ENCODE peak calls at places on chromosomes 13 and 19, in ten cellular contexts. W is SK-N-SH, K is suprapubic skin, R is HL-60, I is breast epithelium, F is stomach, O is sigmoid colon, Q is HCT116, U is GM12878, N is H1. A is an unnamed sample.

GRCh38 chr19:29964171-29964570 is 22.1 kb downstream of the URI1 start:
- DNase-seq in W (no peak), K (no peak), R (no peak), U (no peak), I (no peak), N (no peak), O (no peak), Q (no peak), F (no peak), A (no peak)

GRCh38 chr19:51398096-51398704 is 7.8 kb upstream of the C19orf84 start:
- DNase-seq in F (no peak), K (no peak), U (no peak), W (peak), N (no peak), R (peak), O (no peak), Q (no peak), I (no peak), A (no peak)

GRCh38 chr19:45098521-45099464 is 5.8 kb downstream of the PPP1R37 start:
- DNase-seq in Q (no peak), O (no peak), W (no peak), K (no peak), N (no peak), I (no peak), U (no peak), R (no peak), F (peak), A (no peak)

GRCh38 chr19:51552996-51553725 is 17.9 kb upstream of the ZNF175 start:
- DNase-seq in I (no peak), O (no peak), F (peak), U (no peak), Q (peak), R (peak), K (no peak), N (peak), W (peak), A (no peak)

GRCh38 chr13:73754727-73755292 is 379.4 kb downstream of the KLF12 start:
- DNase-seq in U (no peak), I (no peak), F (no peak), O (no peak), W (peak), R (peak), K (no peak), Q (peak), N (no peak), A (no peak)

GRCh38 chr13:109729031-109729870 is 57.1 kb downstream of the IRS2 start:
- DNase-seq in U (no peak), R (no peak), K (no peak), O (no peak), Q (no peak), I (no peak), W (peak), F (no peak), N (no peak), A (no peak)

GRCh38 chr19:39360599-39360998 is 18.4 kb downstream of the SAMD4B start:
- DNase-seq in K (no peak), W (no peak), U (no peak), O (no peak), F (no peak), R (no peak), I (no peak), Q (no peak), N (no peak), A (no peak)

GRCh38 chr13:98217597-98217996 is 40.5 kb upstream of the RNF113B start:
- DNase-seq in O (no peak), R (no peak), Q (no peak), N (no peak), F (peak), K (no peak), W (no peak), U (no peak), I (no peak), A (no peak)

GRCh38 chr19:35708391-35708790 is 4.0 kb downstream of the ZBTB32 start:
- DNase-seq in O (no peak), N (no peak), F (no peak), Q (no peak), K (no peak), R (no peak), I (no peak), U (no peak), W (no peak), A (no peak)

GRCh38 chr19:51702103-51702753 is 9.1 kb downstream of the SPACA6 start:
- DNase-seq in O (peak), N (peak), I (peak), F (peak), W (peak), U (no peak), K (peak), R (no peak), Q (no peak), A (peak)

GRCh38 chr13:62512194-62513141 is 1096.8 kb upstream of the PCDH20 start:
- DNase-seq in W (peak), U (peak), N (peak), F (peak), K (no peak), R (peak), Q (peak), O (no peak), I (no peak), A (no peak)

GRCh38 chr13:73401769-73402168 is 343.0 kb downstream of the KLF5 start:
- DNase-seq in U (no peak), R (no peak), K (no peak), I (no peak), Q (no peak), F (no peak), O (no peak), N (no peak), W (no peak), A (no peak)

GRCh38 chr13:70544706-70545105 is 436.5 kb upstream of the KLHL1 start:
- DNase-seq in O (no peak), K (no peak), U (no peak), I (no peak), W (no peak), Q (no peak), N (no peak), F (no peak), R (no peak), A (no peak)

GRCh38 chr19:1862068-1862423 is 1.3 kb downstream of the KLF16 start:
- DNase-seq in F (no peak), I (no peak), K (no peak), N (no peak), W (no peak), Q (no peak), R (no peak), O (no peak), U (no peak), A (no peak)
- TF ChIP-seq POLR2AphosphoS5 in F (no peak), I (no peak), K (no peak), N (no peak), W (no peak), Q (no peak), R (no peak), O (no peak), U (no peak), A (no peak)

DNA sequence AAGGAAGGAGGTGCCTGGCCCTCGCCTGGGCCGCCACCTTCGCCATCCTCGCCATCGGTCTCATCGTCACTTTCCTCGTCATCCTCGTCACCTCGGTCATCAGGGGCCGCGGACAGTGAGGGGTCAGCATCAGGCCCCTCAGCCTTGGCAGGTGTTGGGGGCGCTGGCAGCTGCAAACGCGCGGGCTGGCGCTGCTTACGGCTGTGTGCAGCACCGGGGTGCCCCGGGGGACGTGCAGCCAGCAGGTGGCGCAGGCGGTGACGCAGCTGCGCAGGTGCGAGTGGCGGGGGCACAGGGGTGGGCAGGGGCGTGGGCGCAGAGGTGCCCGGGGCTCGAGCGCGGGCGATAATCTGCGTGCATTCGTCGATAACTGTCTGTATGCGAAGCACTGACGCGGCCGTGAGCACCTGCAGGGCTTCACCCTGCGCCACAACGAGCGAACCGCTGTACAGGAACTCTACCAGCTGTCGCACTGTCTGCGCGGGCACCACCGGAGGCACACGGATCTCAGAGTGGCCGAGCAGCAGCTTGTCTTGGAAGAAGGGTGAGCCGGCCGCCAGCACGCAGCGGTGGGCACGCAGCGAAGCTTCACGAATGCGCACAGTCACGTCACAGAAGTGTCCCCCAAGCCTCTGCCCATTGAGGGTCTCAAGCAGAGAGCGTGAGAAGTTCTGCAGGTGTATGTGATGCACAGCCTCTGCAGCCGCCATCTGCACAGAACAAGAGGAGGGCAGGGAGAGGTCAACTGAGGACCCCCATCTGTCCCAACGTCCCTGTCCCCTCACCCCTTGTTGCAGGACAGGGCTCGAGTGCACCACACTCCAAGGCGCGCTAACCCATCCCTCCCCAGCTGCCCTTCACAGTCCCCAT is 2.4 kb downstream of the ZBTB45 start:
- DNase-seq in U (no peak), O (no peak), W (no peak), N (no peak), K (no peak), I (no peak), F (no peak), Q (no peak), R (no peak), A (no peak)
- TF ChIP-seq CTCF in U (no peak), O (no peak), W (no peak), N (peak), K (no peak), I (no peak), F (no peak), Q (no peak), R (no peak), A (no peak)

DNA sequence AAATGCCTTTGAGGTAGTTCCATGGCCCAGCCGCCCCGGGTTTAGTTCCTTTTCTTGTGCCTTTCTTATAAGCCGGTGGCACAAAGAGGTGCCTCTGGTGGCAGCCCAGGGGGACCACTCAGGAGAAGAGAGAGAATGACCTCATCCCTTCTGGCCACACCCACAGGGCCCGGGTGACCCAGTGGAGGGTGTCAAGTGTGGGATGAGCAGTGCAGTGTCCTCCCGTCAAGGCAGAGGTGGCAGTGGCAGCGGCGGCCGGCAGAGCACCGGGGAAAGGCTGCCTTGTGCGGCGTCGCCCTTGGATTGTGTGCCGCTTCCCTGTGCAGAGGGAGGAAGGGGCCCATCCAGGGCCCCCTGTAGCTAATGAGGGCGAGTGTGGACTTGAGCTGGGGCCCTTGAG is 47.9 kb downstream of the KDM4B start:
- DNase-seq in K (no peak), U (no peak), N (no peak), R (no peak), O (no peak), Q (no peak), F (no peak), I (no peak), W (no peak), A (no peak)
- TF ChIP-seq POLR2AphosphoS5 in K (no peak), U (no peak), N (no peak), R (no peak), O (no peak), Q (no peak), F (no peak), I (no peak), W (no peak), A (peak)

DNA sequence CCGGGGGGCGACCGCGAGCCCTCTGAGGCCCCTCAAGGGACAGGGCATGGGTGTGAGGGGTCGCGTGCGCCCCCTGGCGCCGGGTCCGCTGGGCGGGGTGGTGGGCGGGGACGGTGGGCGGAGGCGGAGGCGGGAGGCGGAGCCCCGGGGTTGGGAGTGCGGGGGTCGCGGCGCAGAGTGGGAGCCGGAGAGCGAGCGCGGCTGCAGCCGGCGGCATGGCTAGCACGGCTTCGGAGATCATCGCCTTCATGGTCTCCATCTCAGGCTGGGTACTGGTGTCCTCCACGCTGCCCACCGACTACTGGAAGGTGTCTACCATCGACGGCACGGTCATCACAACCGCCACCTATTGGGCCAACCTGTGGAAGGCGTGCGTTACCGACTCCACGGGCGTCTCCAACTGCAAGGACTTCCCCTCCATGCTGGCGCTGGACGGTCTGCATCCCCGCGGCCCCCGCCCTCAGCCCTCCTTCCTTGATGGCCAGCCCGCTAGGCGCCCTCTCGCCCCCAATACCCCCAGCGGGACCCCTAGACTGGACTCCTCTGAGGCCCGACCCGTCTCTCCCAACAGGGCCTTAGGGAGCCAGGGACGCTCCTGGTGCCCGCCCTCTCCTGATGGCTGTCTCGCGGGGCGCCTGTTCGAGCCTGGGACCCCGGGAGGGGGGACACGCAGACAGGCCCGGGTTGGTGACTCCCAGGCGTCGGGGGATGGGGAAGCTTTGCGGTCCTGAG is at the start of gene CLDN10:
- DNase-seq in W (peak), N (peak), I (no peak), F (no peak), Q (no peak), K (no peak), U (no peak), R (no peak), O (no peak), A (peak)
- TF ChIP-seq CTCF in W (peak), N (peak), I (no peak), F (no peak), Q (no peak), K (no peak), U (no peak), R (no peak), O (no peak), A (no peak)

GRCh38 chr13:30341815-30342570 is 34.6 kb upstream of the KATNAL1 start:
- DNase-seq in W (peak), N (no peak), Q (peak), K (peak), I (peak), O (peak), F (peak), R (no peak), U (no peak), A (no peak)
- TF ChIP-seq POLR2AphosphoS5 in W (peak), N (no peak), Q (no peak), K (no peak), I (peak), O (peak), F (peak), R (no peak), U (no peak), A (no peak)

DNA sequence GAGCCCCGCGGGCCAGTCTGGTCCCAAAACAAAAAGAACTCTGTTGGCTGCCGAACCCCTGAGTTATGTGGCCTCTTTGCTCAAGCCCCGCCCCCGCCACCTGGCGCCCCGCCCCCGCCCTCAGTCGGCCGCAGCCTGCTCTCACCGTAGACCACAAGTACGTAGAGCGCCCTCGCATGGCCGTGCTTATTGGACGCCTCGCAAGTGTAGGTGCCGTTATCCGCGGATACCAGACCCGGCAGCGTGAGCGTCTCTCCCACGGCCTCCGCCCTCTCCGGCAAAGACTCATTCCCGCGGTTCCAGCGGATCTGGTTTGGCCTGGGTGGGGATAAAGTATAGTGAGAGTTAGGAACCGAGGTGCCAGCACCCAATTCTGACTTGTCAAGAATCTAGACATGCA is 5.5 kb upstream of the ZNF428 start:
- DNase-seq in W (no peak), K (no peak), N (peak), I (peak), F (peak), Q (peak), R (peak), O (no peak), U (no peak), A (peak)
- TF ChIP-seq CTCF in W (no peak), K (no peak), N (peak), I (no peak), F (no peak), Q (no peak), R (no peak), O (no peak), U (peak), A (no peak)

GRCh38 chr13:29508130-29508873 is 87.2 kb downstream of the SLC7A1 start:
- DNase-seq in Q (peak), W (peak), R (peak), I (peak), O (peak), N (peak), F (peak), K (peak), U (no peak), A (peak)
- TF ChIP-seq POLR2AphosphoS5 in Q (peak), W (no peak), R (no peak), I (peak), O (peak), N (no peak), F (no peak), K (no peak), U (no peak), A (peak)

DNA sequence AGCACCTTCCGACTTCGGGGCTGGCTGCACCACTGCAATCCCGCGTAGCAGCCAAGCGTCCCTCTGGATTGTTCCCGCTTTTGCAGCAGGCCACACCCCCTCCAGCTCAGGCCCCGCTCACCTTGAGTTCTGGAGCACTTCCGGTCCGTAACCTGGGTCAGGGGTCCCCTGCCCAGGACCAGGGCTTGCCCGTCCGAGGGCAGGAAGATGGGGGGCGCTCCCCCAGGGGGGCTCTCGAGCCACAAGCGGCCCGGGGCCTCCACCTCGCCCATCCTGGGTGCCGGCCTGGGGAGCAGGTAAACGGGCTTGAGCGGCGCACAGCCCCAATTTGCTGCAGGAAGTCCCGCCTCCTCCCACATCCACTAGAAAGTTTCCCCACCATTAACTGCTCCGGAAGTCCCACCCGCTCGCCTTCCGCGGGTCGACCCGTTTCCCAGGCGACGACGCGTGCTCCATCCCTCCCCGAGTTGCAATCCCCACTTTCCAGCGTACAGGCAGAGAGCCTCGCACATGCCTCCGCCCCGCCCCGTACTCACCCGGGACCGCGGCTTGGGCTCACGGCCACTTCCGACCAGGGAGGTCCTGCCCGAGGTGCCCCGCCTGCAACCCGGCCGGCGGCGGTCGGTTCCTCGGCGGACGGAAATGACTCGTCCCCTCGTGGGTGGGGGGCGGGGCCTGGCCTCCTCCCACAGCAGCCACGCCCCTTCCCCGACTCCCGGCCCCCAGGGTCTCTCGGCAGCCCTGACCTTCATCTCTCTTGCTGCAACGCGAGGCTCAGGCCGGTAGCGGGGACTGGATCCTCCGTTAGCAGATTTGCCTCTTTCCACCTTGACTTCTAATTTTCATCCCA is at the start of gene PNKP:
- DNase-seq in Q (peak), U (no peak), W (peak), K (peak), R (peak), N (peak), F (peak), I (peak), O (peak), A (peak)
- TF ChIP-seq CTCF in Q (no peak), U (no peak), W (no peak), K (no peak), R (no peak), N (no peak), F (no peak), I (no peak), O (no peak), A (no peak)

GRCh38 chr13:45333251-45333972 is 7.6 kb downstream of the TPT1 start:
- DNase-seq in N (no peak), Q (no peak), K (no peak), R (peak), W (no peak), U (no peak), O (no peak), I (no peak), F (no peak), A (no peak)

GRCh38 chr13:45331981-45332830 is 8.8 kb downstream of the TPT1 start:
- DNase-seq in R (peak), N (no peak), K (no peak), Q (peak), O (no peak), U (no peak), I (no peak), F (no peak), W (no peak), A (no peak)

GRCh38 chr13:45328661-45329105 is 12.3 kb downstream of the TPT1 start:
- DNase-seq in I (no peak), F (no peak), R (no peak), O (no peak), W (no peak), U (no peak), N (no peak), Q (no peak), K (no peak), A (no peak)

GRCh38 chr13:45332831-45333219 is 8.2 kb downstream of the TPT1 start:
- DNase-seq in O (no peak), I (no peak), K (no peak), R (no peak), W (no peak), N (no peak), Q (no peak), F (no peak), U (no peak), A (no peak)

GRCh38 chr13:45331123-45331619 is 9.8 kb downstream of the TPT1 start:
- DNase-seq in R (no peak), O (no peak), K (no peak), W (no peak), N (no peak), F (no peak), Q (no peak), I (no peak), U (no peak), A (no peak)
- TF ChIP-seq POLR2AphosphoS5 in R (peak), O (no peak), K (no peak), W (peak), N (peak), F (no peak), Q (peak), I (no peak), U (no peak), A (no peak)